ENCODE peak calls at places on chromosomes 2 and 18, in seven cellular contexts. One of them, this sample, is unnamed.

GRCh38 chr2:34738691-34739090 is 1139.6 kb upstream of the FAM98A start:
- DNase-seq in lower leg skin: no peak
- DNase-seq in spleen: no peak
- DNase-seq in posterior cingulate gyrus: no peak
- DNase-seq in activated CD4-positive, alpha-beta T cell treated with anti-CD3 and anti-CD28 coated beads, Interleukin-2, amount 50 U/mL, for 1 hour: no peak
- DNase-seq in GM04504: no peak
- DNase-seq in M059J: no peak
- DNase-seq in this sample: no peak

GRCh38 chr2:111705711-111706323 is 178.2 kb downstream of the ANAPC1 start:
- DNase-seq in lower leg skin: peak
- DNase-seq in spleen: no peak
- DNase-seq in posterior cingulate gyrus: no peak
- DNase-seq in activated CD4-positive, alpha-beta T cell treated with anti-CD3 and anti-CD28 coated beads, Interleukin-2, amount 50 U/mL, for 1 hour: peak
- DNase-seq in GM04504: no peak
- DNase-seq in M059J: peak
- DNase-seq in this sample: peak

GRCh38 chr2:121293450-121294325 is 8.7 kb upstream of the TFCP2L1 start:
- DNase-seq in lower leg skin: peak
- DNase-seq in spleen: no peak
- DNase-seq in posterior cingulate gyrus: no peak
- DNase-seq in activated CD4-positive, alpha-beta T cell treated with anti-CD3 and anti-CD28 coated beads, Interleukin-2, amount 50 U/mL, for 1 hour: no peak
- DNase-seq in GM04504: no peak
- DNase-seq in M059J: no peak
- DNase-seq in this sample: no peak

GRCh38 chr2:188810591-188810990 is 163.6 kb upstream of the COL3A1 start:
- DNase-seq in lower leg skin: no peak
- DNase-seq in spleen: no peak
- DNase-seq in posterior cingulate gyrus: no peak
- DNase-seq in activated CD4-positive, alpha-beta T cell treated with anti-CD3 and anti-CD28 coated beads, Interleukin-2, amount 50 U/mL, for 1 hour: no peak
- DNase-seq in GM04504: peak
- DNase-seq in M059J: no peak
- DNase-seq in this sample: no peak

GRCh38 chr18:2881490-2882195 is 34.8 kb downstream of the EMILIN2 start:
- DNase-seq in lower leg skin: peak
- DNase-seq in spleen: no peak
- DNase-seq in posterior cingulate gyrus: no peak
- DNase-seq in activated CD4-positive, alpha-beta T cell treated with anti-CD3 and anti-CD28 coated beads, Interleukin-2, amount 50 U/mL, for 1 hour: no peak
- DNase-seq in GM04504: peak
- DNase-seq in M059J: no peak
- DNase-seq in this sample: no peak

GRCh38 chr2:121004950-121005349 is 269.3 kb downstream of the GLI2 start:
- DNase-seq in lower leg skin: peak
- DNase-seq in spleen: no peak
- DNase-seq in posterior cingulate gyrus: no peak
- DNase-seq in activated CD4-positive, alpha-beta T cell treated with anti-CD3 and anti-CD28 coated beads, Interleukin-2, amount 50 U/mL, for 1 hour: no peak
- DNase-seq in GM04504: no peak
- DNase-seq in M059J: no peak
- DNase-seq in this sample: no peak

GRCh38 chr2:197108758-197109157 is 182.3 kb upstream of the PGAP1 start:
- DNase-seq in lower leg skin: peak
- DNase-seq in spleen: no peak
- DNase-seq in posterior cingulate gyrus: peak
- DNase-seq in activated CD4-positive, alpha-beta T cell treated with anti-CD3 and anti-CD28 coated beads, Interleukin-2, amount 50 U/mL, for 1 hour: no peak
- DNase-seq in GM04504: peak
- DNase-seq in M059J: peak
- DNase-seq in this sample: no peak

GRCh38 chr2:157572725-157573124 is 55.9 kb downstream of the ACVR1C start:
- DNase-seq in lower leg skin: no peak
- DNase-seq in spleen: no peak
- DNase-seq in posterior cingulate gyrus: no peak
- DNase-seq in activated CD4-positive, alpha-beta T cell treated with anti-CD3 and anti-CD28 coated beads, Interleukin-2, amount 50 U/mL, for 1 hour: no peak
- DNase-seq in GM04504: no peak
- DNase-seq in M059J: peak
- DNase-seq in this sample: no peak

GRCh38 chr2:147531299-147531698 is 313.5 kb upstream of the ACVR2A start:
- DNase-seq in lower leg skin: no peak
- DNase-seq in spleen: no peak
- DNase-seq in posterior cingulate gyrus: no peak
- DNase-seq in activated CD4-positive, alpha-beta T cell treated with anti-CD3 and anti-CD28 coated beads, Interleukin-2, amount 50 U/mL, for 1 hour: no peak
- DNase-seq in GM04504: no peak
- DNase-seq in M059J: no peak
- DNase-seq in this sample: no peak

GRCh38 chr2:181275643-181276070 is 181.5 kb upstream of the ITGA4 start:
- DNase-seq in lower leg skin: no peak
- DNase-seq in spleen: no peak
- DNase-seq in posterior cingulate gyrus: no peak
- DNase-seq in activated CD4-positive, alpha-beta T cell treated with anti-CD3 and anti-CD28 coated beads, Interleukin-2, amount 50 U/mL, for 1 hour: no peak
- DNase-seq in GM04504: no peak
- DNase-seq in M059J: no peak
- DNase-seq in this sample: no peak

GRCh38 chr2:226306969-226307368 is 492.7 kb downstream of the IRS1 start:
- DNase-seq in lower leg skin: no peak
- DNase-seq in spleen: no peak
- DNase-seq in posterior cingulate gyrus: no peak
- DNase-seq in activated CD4-positive, alpha-beta T cell treated with anti-CD3 and anti-CD28 coated beads, Interleukin-2, amount 50 U/mL, for 1 hour: no peak
- DNase-seq in GM04504: no peak
- DNase-seq in M059J: no peak
- DNase-seq in this sample: no peak

GRCh38 chr2:217725409-217725808 is 277.4 kb downstream of the TNS1 start:
- DNase-seq in lower leg skin: no peak
- DNase-seq in spleen: no peak
- DNase-seq in posterior cingulate gyrus: no peak
- DNase-seq in activated CD4-positive, alpha-beta T cell treated with anti-CD3 and anti-CD28 coated beads, Interleukin-2, amount 50 U/mL, for 1 hour: no peak
- DNase-seq in GM04504: no peak
- DNase-seq in M059J: no peak
- DNase-seq in this sample: no peak

GRCh38 chr2:127228102-127228501 is 8.0 kb upstream of the CYP27C1 start:
- DNase-seq in lower leg skin: no peak
- DNase-seq in spleen: no peak
- DNase-seq in posterior cingulate gyrus: no peak
- DNase-seq in activated CD4-positive, alpha-beta T cell treated with anti-CD3 and anti-CD28 coated beads, Interleukin-2, amount 50 U/mL, for 1 hour: no peak
- DNase-seq in GM04504: no peak
- DNase-seq in M059J: peak
- DNase-seq in this sample: no peak

GRCh38 chr2:233081232-233081730 is 21.1 kb downstream of the INPP5D start:
- DNase-seq in lower leg skin: no peak
- DNase-seq in spleen: peak
- DNase-seq in posterior cingulate gyrus: no peak
- DNase-seq in activated CD4-positive, alpha-beta T cell treated with anti-CD3 and anti-CD28 coated beads, Interleukin-2, amount 50 U/mL, for 1 hour: peak
- DNase-seq in GM04504: no peak
- DNase-seq in M059J: no peak
- DNase-seq in this sample: no peak

GRCh38 chr2:7269993-7270392 is 352.8 kb downstream of the RNF144A start:
- DNase-seq in lower leg skin: no peak
- DNase-seq in spleen: no peak
- DNase-seq in posterior cingulate gyrus: no peak
- DNase-seq in activated CD4-positive, alpha-beta T cell treated with anti-CD3 and anti-CD28 coated beads, Interleukin-2, amount 50 U/mL, for 1 hour: no peak
- DNase-seq in GM04504: no peak
- DNase-seq in M059J: no peak
- DNase-seq in this sample: no peak

GRCh38 chr18:62938006-62938405 is 222.7 kb downstream of the PHLPP1 start:
- DNase-seq in lower leg skin: no peak
- DNase-seq in spleen: no peak
- DNase-seq in posterior cingulate gyrus: no peak
- DNase-seq in activated CD4-positive, alpha-beta T cell treated with anti-CD3 and anti-CD28 coated beads, Interleukin-2, amount 50 U/mL, for 1 hour: no peak
- DNase-seq in GM04504: peak
- DNase-seq in M059J: no peak
- DNase-seq in this sample: no peak

GRCh38 chr2:10579441-10580169 is 110.2 kb downstream of the NOL10 start:
- DNase-seq in lower leg skin: no peak
- DNase-seq in spleen: no peak
- DNase-seq in posterior cingulate gyrus: no peak
- DNase-seq in activated CD4-positive, alpha-beta T cell treated with anti-CD3 and anti-CD28 coated beads, Interleukin-2, amount 50 U/mL, for 1 hour: no peak
- DNase-seq in GM04504: no peak
- DNase-seq in M059J: no peak
- DNase-seq in this sample: no peak

GRCh38 chr2:1613731-1614354 is 130.5 kb downstream of the PXDN start:
- DNase-seq in lower leg skin: peak
- DNase-seq in spleen: no peak
- DNase-seq in posterior cingulate gyrus: no peak
- DNase-seq in activated CD4-positive, alpha-beta T cell treated with anti-CD3 and anti-CD28 coated beads, Interleukin-2, amount 50 U/mL, for 1 hour: no peak
- DNase-seq in GM04504: no peak
- DNase-seq in M059J: peak
- DNase-seq in this sample: no peak

This sample was measured in GM12892.